ENCODE peak calls at places on chromosome 20, in six cellular contexts. I is neural progenitor cell, R is nephron progenitor cell, N is endodermal cell, T is GM20000, Y is SW 1271. P is an unnamed sample.
A peak's percentile ranks its signal among the peaks of the same experiment; 100 is the strongest.

GRCh38 chr20:62711703-62712101 is 3.1 kb downstream of the NTSR1 start:
- DNase-seq in Y (no peak), T (no peak), R (no peak), I (no peak), N (no peak), P (no peak)

GRCh38 chr20:58921564-58921963 is 59.5 kb upstream of the NELFCD start:
- DNase-seq in R (no peak), I (no peak), Y (no peak), T (no peak), N (no peak), P (no peak)

GRCh38 chr20:48124181-48124782 is 339.0 kb upstream of the SULF2 start:
- DNase-seq in R (no peak), Y (no peak), N (no peak), I (no peak), T (no peak), P (no peak)

GRCh38 chr20:49199729-49200293 is 11.7 kb upstream of the STAU1 start:
- DNase-seq in R (no peak), T (no peak), I (no peak), N (no peak), Y (no peak), P (no peak)

GRCh38 chr20:4488407-4489339 is 233.0 kb upstream of the PRND start:
- DNase-seq in N (no peak), Y (no peak), T (no peak), I (no peak), R (no peak), P (no peak)

GRCh38 chr20:19211661-19212523 is 550 bp upstream of the SLC24A3 start:
- DNase-seq in R (peak; percentile 65), T (peak; percentile 29), I (peak; percentile 66), N (peak; percentile 81), Y (no peak), P (peak; percentile 91)

GRCh38 chr20:7010584-7010983 is 243.1 kb downstream of the BMP2 start:
- DNase-seq in T (no peak), N (no peak), R (no peak), Y (no peak), I (no peak), P (peak; percentile 51)

GRCh38 chr20:24729896-24730605 is 219.0 kb upstream of the CST7 start:
- DNase-seq in R (no peak), Y (no peak), T (no peak), N (peak; percentile 10), I (no peak), P (no peak)

GRCh38 chr20:35307666-35308653 is 15.7 kb upstream of the FAM83C start:
- DNase-seq in I (no peak), N (no peak), T (no peak), Y (no peak), R (no peak), P (peak; percentile 81)

GRCh38 chr20:6611911-6612614 is 155.4 kb upstream of the BMP2 start:
- DNase-seq in I (no peak), R (no peak), N (no peak), Y (no peak), T (no peak), P (no peak)

GRCh38 chr20:23436681-23437080 is 2.8 kb upstream of the CSTL1 start:
- DNase-seq in Y (no peak), N (peak; percentile 20), I (no peak), T (no peak), R (no peak), P (no peak)

GRCh38 chr20:35991142-35991771 is 22.9 kb downstream of the CNBD2 start:
- DNase-seq in Y (no peak), I (peak; percentile 42), T (no peak), N (peak; percentile 59), R (peak; percentile 27), P (no peak)

GRCh38 chr20:43766917-43767316 is 40.1 kb upstream of the GTSF1L start:
- DNase-seq in T (no peak), I (no peak), Y (no peak), N (no peak), R (no peak), P (no peak)

P was measured in upper lobe of left lung.